ENCODE peak calls at places on chromosomes 11 and 22, in eight cellular contexts. One of them, this sample, is unnamed.

GRCh38 chr22:38467904-38468760 is at the start of gene KDELR3:
- DNase-seq in H1: no peak
- DNase-seq in vagina: no peak
- DNase-seq in suprapubic skin: peak; percentile 70
- DNase-seq in HCT116: peak; percentile 15
- DNase-seq in stomach: peak; percentile 72
- DNase-seq in GM12878: no peak
- DNase-seq in endothelial cell of umbilical vein: peak; percentile 55
- DNase-seq in this sample: peak; percentile 46

GRCh38 chr11:117037952-117038350 is 60.3 kb downstream of the SIK3 start:
- DNase-seq in vagina: no peak
- DNase-seq in stomach: no peak
- DNase-seq in endothelial cell of umbilical vein: peak; percentile 78
- DNase-seq in GM12878: no peak
- DNase-seq in HCT116: no peak
- DNase-seq in H1: no peak
- DNase-seq in suprapubic skin: no peak
- DNase-seq in this sample: no peak

GRCh38 chr11:45450189-45450588 is 164.0 kb upstream of the SYT13 start:
- DNase-seq in endothelial cell of umbilical vein: no peak
- DNase-seq in stomach: no peak
- DNase-seq in HCT116: no peak
- DNase-seq in H1: no peak
- DNase-seq in vagina: no peak
- DNase-seq in GM12878: no peak
- DNase-seq in suprapubic skin: no peak
- DNase-seq in this sample: peak; percentile 4

GRCh38 chr11:114623720-114624119 is 28.1 kb upstream of the NXPE4 start:
- DNase-seq in suprapubic skin: no peak
- DNase-seq in vagina: no peak
- DNase-seq in H1: no peak
- DNase-seq in endothelial cell of umbilical vein: no peak
- DNase-seq in GM12878: no peak
- DNase-seq in stomach: no peak
- DNase-seq in HCT116: no peak
- DNase-seq in this sample: no peak

GRCh38 chr11:111633248-111633647 is 31.0 kb downstream of the SIK2 start:
- DNase-seq in suprapubic skin: no peak
- DNase-seq in stomach: no peak
- DNase-seq in GM12878: no peak
- DNase-seq in vagina: no peak
- DNase-seq in endothelial cell of umbilical vein: no peak
- DNase-seq in H1: no peak
- DNase-seq in HCT116: no peak
- DNase-seq in this sample: peak; percentile 14

GRCh38 chr11:12889243-12889642 is 119.9 kb upstream of the RASSF10 start:
- DNase-seq in H1: no peak
- DNase-seq in HCT116: no peak
- DNase-seq in endothelial cell of umbilical vein: no peak
- DNase-seq in vagina: no peak
- DNase-seq in GM12878: no peak
- DNase-seq in stomach: no peak
- DNase-seq in suprapubic skin: no peak
- DNase-seq in this sample: no peak

GRCh38 chr22:22318723-22319465 is 74.3 kb downstream of the VPREB1 start:
- DNase-seq in vagina: no peak
- DNase-seq in endothelial cell of umbilical vein: no peak
- DNase-seq in HCT116: no peak
- DNase-seq in GM12878: no peak
- DNase-seq in H1: no peak
- DNase-seq in stomach: no peak
- DNase-seq in suprapubic skin: no peak
- DNase-seq in this sample: no peak

GRCh38 chr11:75717608-75718403 is at the start of gene MOGAT2:
- DNase-seq in HCT116: no peak
- DNase-seq in endothelial cell of umbilical vein: no peak
- DNase-seq in H1: no peak
- DNase-seq in GM12878: no peak
- DNase-seq in stomach: peak; percentile 68
- DNase-seq in suprapubic skin: no peak
- DNase-seq in vagina: no peak
- DNase-seq in this sample: peak; percentile 50

GRCh38 chr11:45617886-45618601 is 47.4 kb downstream of the CHST1 start:
- DNase-seq in suprapubic skin: no peak
- DNase-seq in HCT116: no peak
- DNase-seq in H1: no peak
- DNase-seq in stomach: no peak
- DNase-seq in endothelial cell of umbilical vein: peak; percentile 33
- DNase-seq in GM12878: no peak
- DNase-seq in vagina: peak; percentile 44
- DNase-seq in this sample: no peak

GRCh38 chr22:43289551-43289963 is 53.6 kb downstream of the SCUBE1 start:
- DNase-seq in H1: no peak
- DNase-seq in endothelial cell of umbilical vein: peak; percentile 20
- DNase-seq in GM12878: no peak
- DNase-seq in HCT116: no peak
- DNase-seq in suprapubic skin: no peak
- DNase-seq in stomach: no peak
- DNase-seq in vagina: no peak
- DNase-seq in this sample: no peak

GRCh38 chr11:130157840-130158239 is 1.7 kb upstream of the ST14 start:
- DNase-seq in suprapubic skin: no peak
- DNase-seq in stomach: no peak
- DNase-seq in HCT116: no peak
- DNase-seq in endothelial cell of umbilical vein: no peak
- DNase-seq in vagina: no peak
- DNase-seq in H1: no peak
- DNase-seq in GM12878: no peak
- DNase-seq in this sample: no peak

GRCh38 chr11:36372101-36372767 is 76.1 kb downstream of the PRR5L start:
- DNase-seq in suprapubic skin: no peak
- DNase-seq in endothelial cell of umbilical vein: no peak
- DNase-seq in vagina: no peak
- DNase-seq in HCT116: no peak
- DNase-seq in stomach: no peak
- DNase-seq in H1: no peak
- DNase-seq in GM12878: no peak
- DNase-seq in this sample: no peak

GRCh38 chr11:28107331-28107725 is 628 bp downstream of the KIF18A start:
- DNase-seq in HCT116: no peak
- DNase-seq in suprapubic skin: no peak
- DNase-seq in H1: no peak
- DNase-seq in endothelial cell of umbilical vein: peak; percentile 70
- DNase-seq in vagina: no peak
- DNase-seq in GM12878: peak; percentile 21
- DNase-seq in stomach: no peak
- DNase-seq in this sample: no peak

DNA sequence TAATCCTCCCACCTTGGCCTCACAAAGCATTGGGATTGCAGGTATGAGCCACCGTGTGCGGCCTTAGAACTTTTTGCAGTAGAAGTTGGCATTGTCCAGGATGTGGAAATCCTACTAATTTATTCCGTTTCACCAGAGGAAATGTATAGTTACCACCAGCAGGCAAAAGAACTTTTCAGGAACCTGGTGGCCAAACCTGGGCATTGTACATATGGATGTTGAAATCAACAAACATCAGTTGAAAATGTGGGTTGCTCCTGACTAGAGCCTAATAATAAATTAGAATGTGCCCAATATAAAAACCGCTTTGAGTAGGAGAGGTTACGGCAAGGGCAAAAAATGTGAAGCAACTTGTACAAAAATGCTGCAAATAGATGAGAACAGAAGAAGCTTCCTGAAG is 40.7 kb upstream of the XBP1 start:
- DNase-seq in vagina: no peak
- DNase-seq in suprapubic skin: no peak
- DNase-seq in GM12878: no peak
- DNase-seq in H1: no peak
- DNase-seq in HCT116: no peak
- DNase-seq in endothelial cell of umbilical vein: no peak
- DNase-seq in stomach: no peak
- DNase-seq in this sample: no peak
- TF ChIP-seq CTCF in vagina: no peak
- TF ChIP-seq CTCF in suprapubic skin: no peak
- TF ChIP-seq CTCF in GM12878: no peak
- TF ChIP-seq CTCF in H1: no peak
- TF ChIP-seq CTCF in HCT116: no peak
- TF ChIP-seq CTCF in endothelial cell of umbilical vein: no peak
- TF ChIP-seq CTCF in stomach: no peak
- TF ChIP-seq CTCF in this sample: no peak

GRCh38 chr11:50030193-50030592 is 2.5 kb upstream of the OR4C45 start:
- DNase-seq in GM12878: no peak
- DNase-seq in suprapubic skin: no peak
- DNase-seq in vagina: no peak
- DNase-seq in HCT116: no peak
- DNase-seq in stomach: no peak
- DNase-seq in endothelial cell of umbilical vein: no peak
- DNase-seq in H1: no peak
- DNase-seq in this sample: no peak
- H3K9me3 ChIP-seq in GM12878: no peaks in the 10 kb centered on the region
- H3K9me3 ChIP-seq in suprapubic skin: peaks cover 13% of the 10 kb centered on the region
- H3K9me3 ChIP-seq in vagina: no peaks in the 10 kb centered on the region
- H3K9me3 ChIP-seq in HCT116: no peaks in the 10 kb centered on the region
- H3K9me3 ChIP-seq in stomach: no peaks in the 10 kb centered on the region
- H3K9me3 ChIP-seq in endothelial cell of umbilical vein: peaks cover 2% of the 10 kb centered on the region
- H3K9me3 ChIP-seq in H1: peaks cover 55% of the 10 kb centered on the region
- H3K9me3 ChIP-seq in this sample: no peaks in the 10 kb centered on the region

GRCh38 chr11:67440229-67441081 is 2.8 kb downstream of the CORO1B start:
- DNase-seq in vagina: no peak
- DNase-seq in suprapubic skin: no peak
- DNase-seq in H1: no peak
- DNase-seq in HCT116: no peak
- DNase-seq in GM12878: no peak
- DNase-seq in stomach: no peak
- DNase-seq in endothelial cell of umbilical vein: no peak
- DNase-seq in this sample: no peak

GRCh38 chr11:67441082-67441683 is 2.1 kb downstream of the CORO1B start:
- DNase-seq in suprapubic skin: no peak
- DNase-seq in GM12878: no peak
- DNase-seq in vagina: no peak
- DNase-seq in endothelial cell of umbilical vein: no peak
- DNase-seq in stomach: no peak
- DNase-seq in HCT116: no peak
- DNase-seq in H1: no peak
- DNase-seq in this sample: no peak

GRCh38 chr11:67445515-67445914 is 2.2 kb upstream of the CORO1B start:
- DNase-seq in endothelial cell of umbilical vein: no peak
- DNase-seq in suprapubic skin: no peak
- DNase-seq in HCT116: no peak
- DNase-seq in vagina: no peak
- DNase-seq in H1: no peak
- DNase-seq in GM12878: no peak
- DNase-seq in stomach: no peak
- DNase-seq in this sample: no peak

GRCh38 chr11:67441731-67442401 is 1.4 kb downstream of the CORO1B start:
- DNase-seq in GM12878: no peak
- DNase-seq in H1: no peak
- DNase-seq in endothelial cell of umbilical vein: no peak
- DNase-seq in suprapubic skin: no peak
- DNase-seq in HCT116: no peak
- DNase-seq in stomach: no peak
- DNase-seq in vagina: no peak
- DNase-seq in this sample: no peak

DNA sequence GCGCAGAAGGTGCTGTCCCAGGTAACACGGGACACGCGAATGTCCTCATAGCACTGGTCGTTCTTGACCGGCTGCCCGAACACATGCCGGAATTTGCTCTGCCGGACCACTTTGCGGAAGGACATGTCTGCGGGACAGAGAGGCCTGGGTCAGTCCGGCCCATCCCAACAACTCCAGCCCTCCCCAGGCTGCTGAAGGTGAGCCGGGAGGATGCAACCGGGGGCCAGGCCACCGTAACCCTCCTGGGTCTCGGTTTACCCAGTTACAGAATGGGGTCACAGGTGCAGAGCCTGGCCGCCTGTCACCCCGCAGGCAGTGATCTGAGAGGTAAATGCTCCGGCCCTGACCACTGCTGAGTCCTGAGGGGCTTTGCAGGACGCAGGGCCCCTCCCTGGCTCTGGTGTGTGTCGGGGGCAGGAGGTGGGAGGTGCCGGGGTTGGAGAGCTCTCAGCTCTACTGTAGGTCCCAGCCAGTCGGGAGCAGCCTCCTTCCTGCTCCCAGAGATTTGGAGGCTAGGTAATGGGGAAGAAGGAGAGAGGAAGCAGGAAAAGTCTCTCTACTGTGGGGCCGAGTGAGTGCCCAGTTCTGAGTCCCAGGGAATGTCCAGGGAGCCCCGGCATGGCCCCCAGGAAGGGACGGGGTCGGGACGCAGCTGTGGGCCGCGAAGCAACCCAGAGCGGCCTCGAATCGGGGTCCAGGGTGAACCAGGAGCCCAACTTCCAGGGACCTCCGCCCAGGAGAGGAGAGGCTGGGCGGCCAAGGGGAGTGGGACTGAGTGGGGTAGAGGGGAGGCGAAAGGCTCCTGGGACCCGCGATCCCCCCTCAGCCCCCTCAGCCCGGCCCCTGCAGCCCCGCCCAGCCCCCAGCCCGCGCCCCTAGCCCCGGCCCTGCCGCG is 525 bp downstream of the CORO1B start:
- DNase-seq in stomach: no peak
- DNase-seq in suprapubic skin: no peak
- DNase-seq in vagina: no peak
- DNase-seq in GM12878: no peak
- DNase-seq in H1: no peak
- DNase-seq in endothelial cell of umbilical vein: no peak
- DNase-seq in HCT116: no peak
- DNase-seq in this sample: no peak
- TF ChIP-seq POLR2AphosphoS5 in stomach: no peak
- TF ChIP-seq POLR2AphosphoS5 in suprapubic skin: no peak
- TF ChIP-seq POLR2AphosphoS5 in vagina: no peak
- TF ChIP-seq POLR2AphosphoS5 in GM12878: no peak
- TF ChIP-seq POLR2AphosphoS5 in H1: no peak
- TF ChIP-seq POLR2AphosphoS5 in endothelial cell of umbilical vein: no peak
- TF ChIP-seq POLR2AphosphoS5 in HCT116: no peak
- TF ChIP-seq POLR2AphosphoS5 in this sample: no peak

DNA sequence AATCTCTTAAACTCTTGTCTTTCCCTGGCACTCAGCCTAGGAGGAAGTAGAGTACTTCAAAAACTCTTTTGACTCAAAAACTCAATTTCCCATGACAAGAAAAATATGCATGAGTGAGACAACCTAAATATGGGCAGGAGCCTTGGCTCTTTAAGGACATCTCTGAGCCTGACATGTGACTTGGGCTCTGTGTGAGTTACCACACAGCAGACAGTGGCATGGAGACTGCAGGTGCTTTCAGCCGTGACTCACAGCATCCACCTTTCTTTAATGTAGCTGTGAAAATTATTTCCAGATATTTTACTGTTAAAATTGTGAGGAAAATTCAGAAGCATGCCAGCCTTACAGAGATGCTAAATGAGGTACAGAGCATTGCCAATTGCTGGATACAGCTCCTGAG is 97.6 kb upstream of the CCDC179 start:
- DNase-seq in stomach: no peak
- DNase-seq in vagina: no peak
- DNase-seq in H1: no peak
- DNase-seq in HCT116: no peak
- DNase-seq in suprapubic skin: no peak
- DNase-seq in endothelial cell of umbilical vein: no peak
- DNase-seq in GM12878: no peak
- DNase-seq in this sample: no peak
- TF ChIP-seq CTCF in stomach: no peak
- TF ChIP-seq CTCF in vagina: no peak
- TF ChIP-seq CTCF in H1: no peak
- TF ChIP-seq CTCF in HCT116: no peak
- TF ChIP-seq CTCF in suprapubic skin: no peak
- TF ChIP-seq CTCF in endothelial cell of umbilical vein: no peak
- TF ChIP-seq CTCF in GM12878: no peak
- TF ChIP-seq CTCF in this sample: no peak

This sample was measured in prostate gland.